ENCODE peak calls at places on chromosomes 5 and 9, in nine cellular contexts. One of them, this sample, is unnamed.

GRCh38 chr5:60836131-60836530 is 7.9 kb downstream of the ELOVL7 start:
- DNase-seq in bronchial epithelial cell: no peak
- DNase-seq in body of pancreas: no peak
- DNase-seq in dorsolateral prefrontal cortex: no peak
- DNase-seq in tibial nerve: no peak
- DNase-seq in left ventricle myocardium inferior: no peak
- DNase-seq in CD8-positive, alpha-beta T cell: no peak
- DNase-seq in stomach: no peak
- DNase-seq in fibroblast of lung: peak; percentile 6
- DNase-seq in this sample: no peak

GRCh38 chr9:88789785-88790184 is 201.5 kb upstream of the S1PR3 start:
- DNase-seq in bronchial epithelial cell: peak; percentile 99
- DNase-seq in body of pancreas: no peak
- DNase-seq in dorsolateral prefrontal cortex: no peak
- DNase-seq in tibial nerve: no peak
- DNase-seq in left ventricle myocardium inferior: no peak
- DNase-seq in CD8-positive, alpha-beta T cell: no peak
- DNase-seq in stomach: no peak
- DNase-seq in fibroblast of lung: peak; percentile 96
- DNase-seq in this sample: peak; percentile 52

GRCh38 chr5:106862450-106863193 is 808.1 kb downstream of the EFNA5 start:
- DNase-seq in bronchial epithelial cell: peak; percentile 33
- DNase-seq in body of pancreas: no peak
- DNase-seq in dorsolateral prefrontal cortex: no peak
- DNase-seq in tibial nerve: no peak
- DNase-seq in left ventricle myocardium inferior: no peak
- DNase-seq in CD8-positive, alpha-beta T cell: no peak
- DNase-seq in stomach: no peak
- DNase-seq in fibroblast of lung: peak; percentile 91
- DNase-seq in this sample: peak; percentile 8

GRCh38 chr5:40681351-40682311 is 1.9 kb downstream of the PTGER4 start:
- DNase-seq in bronchial epithelial cell: no peak
- DNase-seq in body of pancreas: peak; percentile 29
- DNase-seq in dorsolateral prefrontal cortex: no peak
- DNase-seq in tibial nerve: no peak
- DNase-seq in left ventricle myocardium inferior: peak; percentile 27
- DNase-seq in CD8-positive, alpha-beta T cell: no peak
- DNase-seq in stomach: peak; percentile 44
- DNase-seq in fibroblast of lung: peak; percentile 31
- DNase-seq in this sample: no peak

GRCh38 chr5:144448457-144448856 is 277.8 kb downstream of the KCTD16 start:
- DNase-seq in bronchial epithelial cell: no peak
- DNase-seq in body of pancreas: no peak
- DNase-seq in dorsolateral prefrontal cortex: no peak
- DNase-seq in tibial nerve: no peak
- DNase-seq in left ventricle myocardium inferior: no peak
- DNase-seq in CD8-positive, alpha-beta T cell: no peak
- DNase-seq in stomach: no peak
- DNase-seq in fibroblast of lung: no peak
- DNase-seq in this sample: no peak

GRCh38 chr5:69238760-69239251 is 4.1 kb downstream of the CDK7 start:
- DNase-seq in bronchial epithelial cell: peak; percentile 96
- DNase-seq in body of pancreas: no peak
- DNase-seq in dorsolateral prefrontal cortex: no peak
- DNase-seq in tibial nerve: no peak
- DNase-seq in left ventricle myocardium inferior: no peak
- DNase-seq in CD8-positive, alpha-beta T cell: no peak
- DNase-seq in stomach: no peak
- DNase-seq in fibroblast of lung: peak; percentile 92
- DNase-seq in this sample: peak; percentile 26

GRCh38 chr9:93820667-93821306 is 134.4 kb downstream of the BARX1 start:
- DNase-seq in bronchial epithelial cell: no peak
- DNase-seq in body of pancreas: no peak
- DNase-seq in dorsolateral prefrontal cortex: no peak
- DNase-seq in tibial nerve: no peak
- DNase-seq in left ventricle myocardium inferior: no peak
- DNase-seq in CD8-positive, alpha-beta T cell: no peak
- DNase-seq in stomach: no peak
- DNase-seq in fibroblast of lung: no peak
- DNase-seq in this sample: no peak

GRCh38 chr9:99635032-99635431 is 186.7 kb upstream of the NR4A3 start:
- DNase-seq in bronchial epithelial cell: no peak
- DNase-seq in body of pancreas: no peak
- DNase-seq in dorsolateral prefrontal cortex: no peak
- DNase-seq in tibial nerve: no peak
- DNase-seq in left ventricle myocardium inferior: no peak
- DNase-seq in CD8-positive, alpha-beta T cell: no peak
- DNase-seq in stomach: no peak
- DNase-seq in fibroblast of lung: peak; percentile 24
- DNase-seq in this sample: no peak

GRCh38 chr5:14743601-14744295 is 79.2 kb downstream of the OTULIN start:
- DNase-seq in bronchial epithelial cell: no peak
- DNase-seq in body of pancreas: no peak
- DNase-seq in dorsolateral prefrontal cortex: no peak
- DNase-seq in tibial nerve: no peak
- DNase-seq in left ventricle myocardium inferior: no peak
- DNase-seq in CD8-positive, alpha-beta T cell: no peak
- DNase-seq in stomach: no peak
- DNase-seq in fibroblast of lung: peak; percentile 75
- DNase-seq in this sample: peak; percentile 53

GRCh38 chr5:159105318-159106053 is 5.8 kb upstream of the EBF1 start:
- DNase-seq in bronchial epithelial cell: no peak
- DNase-seq in body of pancreas: no peak
- DNase-seq in dorsolateral prefrontal cortex: no peak
- DNase-seq in tibial nerve: no peak
- DNase-seq in left ventricle myocardium inferior: no peak
- DNase-seq in CD8-positive, alpha-beta T cell: no peak
- DNase-seq in stomach: no peak
- DNase-seq in fibroblast of lung: no peak
- DNase-seq in this sample: no peak

GRCh38 chr9:113316032-113316431 is 12.9 kb upstream of the RNF183 start:
- DNase-seq in bronchial epithelial cell: no peak
- DNase-seq in body of pancreas: no peak
- DNase-seq in dorsolateral prefrontal cortex: no peak
- DNase-seq in tibial nerve: no peak
- DNase-seq in left ventricle myocardium inferior: no peak
- DNase-seq in CD8-positive, alpha-beta T cell: no peak
- DNase-seq in stomach: no peak
- DNase-seq in fibroblast of lung: no peak
- DNase-seq in this sample: no peak

GRCh38 chr5:143195496-143195895 is 208.0 kb downstream of the NR3C1 start:
- DNase-seq in bronchial epithelial cell: peak; percentile 61
- DNase-seq in body of pancreas: no peak
- DNase-seq in dorsolateral prefrontal cortex: no peak
- DNase-seq in tibial nerve: peak; percentile 29
- DNase-seq in left ventricle myocardium inferior: no peak
- DNase-seq in CD8-positive, alpha-beta T cell: no peak
- DNase-seq in stomach: no peak
- DNase-seq in fibroblast of lung: no peak
- DNase-seq in this sample: peak; percentile 68

GRCh38 chr5:82812575-82812974 is 264.6 kb downstream of the TMEM167A start:
- DNase-seq in bronchial epithelial cell: peak; percentile 33
- DNase-seq in body of pancreas: no peak
- DNase-seq in dorsolateral prefrontal cortex: no peak
- DNase-seq in tibial nerve: no peak
- DNase-seq in left ventricle myocardium inferior: no peak
- DNase-seq in CD8-positive, alpha-beta T cell: no peak
- DNase-seq in stomach: no peak
- DNase-seq in fibroblast of lung: peak; percentile 47
- DNase-seq in this sample: peak; percentile 78

GRCh38 chr9:78884611-78885150 is 587.8 kb downstream of the PSAT1 start:
- DNase-seq in bronchial epithelial cell: no peak
- DNase-seq in body of pancreas: no peak
- DNase-seq in dorsolateral prefrontal cortex: no peak
- DNase-seq in tibial nerve: no peak
- DNase-seq in left ventricle myocardium inferior: no peak
- DNase-seq in CD8-positive, alpha-beta T cell: no peak
- DNase-seq in stomach: no peak
- DNase-seq in fibroblast of lung: peak; percentile 18
- DNase-seq in this sample: peak; percentile 40

GRCh38 chr5:81986126-81986525 is 14.3 kb downstream of the ATG10 start:
- DNase-seq in bronchial epithelial cell: no peak
- DNase-seq in body of pancreas: no peak
- DNase-seq in dorsolateral prefrontal cortex: no peak
- DNase-seq in tibial nerve: no peak
- DNase-seq in left ventricle myocardium inferior: no peak
- DNase-seq in CD8-positive, alpha-beta T cell: no peak
- DNase-seq in stomach: no peak
- DNase-seq in fibroblast of lung: peak; percentile 78
- DNase-seq in this sample: no peak

GRCh38 chr9:127525426-127526188 is 74.3 kb downstream of the LRSAM1 start:
- DNase-seq in bronchial epithelial cell: no peak
- DNase-seq in body of pancreas: no peak
- DNase-seq in dorsolateral prefrontal cortex: no peak
- DNase-seq in tibial nerve: no peak
- DNase-seq in left ventricle myocardium inferior: no peak
- DNase-seq in CD8-positive, alpha-beta T cell: no peak
- DNase-seq in stomach: no peak
- DNase-seq in fibroblast of lung: no peak
- DNase-seq in this sample: peak; percentile 75
- TF ChIP-seq CTCF in bronchial epithelial cell: peak; percentile 60
- TF ChIP-seq CTCF in body of pancreas: peak; percentile 49
- TF ChIP-seq CTCF in dorsolateral prefrontal cortex: no peak
- TF ChIP-seq CTCF in tibial nerve: peak; percentile 34
- TF ChIP-seq CTCF in left ventricle myocardium inferior: peak; percentile 60
- TF ChIP-seq CTCF in CD8-positive, alpha-beta T cell: peak; percentile 57
- TF ChIP-seq CTCF in stomach: no peak
- TF ChIP-seq CTCF in fibroblast of lung: peak; percentile 72
- TF ChIP-seq CTCF in this sample: peak; percentile 81

GRCh38 chr9:72526901-72527800 is 5.7 kb downstream of the TMC1 start:
- DNase-seq in bronchial epithelial cell: peak; percentile 83
- DNase-seq in body of pancreas: peak; percentile 32
- DNase-seq in dorsolateral prefrontal cortex: peak; percentile 71
- DNase-seq in tibial nerve: peak; percentile 65
- DNase-seq in left ventricle myocardium inferior: peak; percentile 42
- DNase-seq in CD8-positive, alpha-beta T cell: peak; percentile 76
- DNase-seq in stomach: peak; percentile 68
- DNase-seq in fibroblast of lung: peak; percentile 95
- DNase-seq in this sample: peak; percentile 91
- H3K4me3 ChIP-seq in bronchial epithelial cell: no peak overlapping the region
- H3K4me3 ChIP-seq in body of pancreas: no peak overlapping the region
- H3K4me3 ChIP-seq in dorsolateral prefrontal cortex: peak overlapping the region; percentile 64
- H3K4me3 ChIP-seq in tibial nerve: peak overlapping the region; percentile 2
- H3K4me3 ChIP-seq in left ventricle myocardium inferior: peak overlapping the region; percentile 37
- H3K4me3 ChIP-seq in CD8-positive, alpha-beta T cell: peak overlapping the region; percentile 32
- H3K4me3 ChIP-seq in stomach: peak overlapping the region; percentile 5
- H3K4me3 ChIP-seq in fibroblast of lung: peak overlapping the region; percentile 30
- H3K4me3 ChIP-seq in this sample: peak overlapping the region; percentile 27

GRCh38 chr9:97324954-97325353 is 17.5 kb downstream of the CCDC180 start:
- DNase-seq in bronchial epithelial cell: no peak
- DNase-seq in body of pancreas: no peak
- DNase-seq in dorsolateral prefrontal cortex: no peak
- DNase-seq in tibial nerve: no peak
- DNase-seq in left ventricle myocardium inferior: no peak
- DNase-seq in CD8-positive, alpha-beta T cell: no peak
- DNase-seq in stomach: no peak
- DNase-seq in fibroblast of lung: no peak
- DNase-seq in this sample: no peak
- TF ChIP-seq CTCF in bronchial epithelial cell: no peak
- TF ChIP-seq CTCF in body of pancreas: no peak
- TF ChIP-seq CTCF in dorsolateral prefrontal cortex: no peak
- TF ChIP-seq CTCF in tibial nerve: no peak
- TF ChIP-seq CTCF in left ventricle myocardium inferior: no peak
- TF ChIP-seq CTCF in CD8-positive, alpha-beta T cell: no peak
- TF ChIP-seq CTCF in stomach: no peak
- TF ChIP-seq CTCF in fibroblast of lung: no peak
- TF ChIP-seq CTCF in this sample: no peak

DNA sequence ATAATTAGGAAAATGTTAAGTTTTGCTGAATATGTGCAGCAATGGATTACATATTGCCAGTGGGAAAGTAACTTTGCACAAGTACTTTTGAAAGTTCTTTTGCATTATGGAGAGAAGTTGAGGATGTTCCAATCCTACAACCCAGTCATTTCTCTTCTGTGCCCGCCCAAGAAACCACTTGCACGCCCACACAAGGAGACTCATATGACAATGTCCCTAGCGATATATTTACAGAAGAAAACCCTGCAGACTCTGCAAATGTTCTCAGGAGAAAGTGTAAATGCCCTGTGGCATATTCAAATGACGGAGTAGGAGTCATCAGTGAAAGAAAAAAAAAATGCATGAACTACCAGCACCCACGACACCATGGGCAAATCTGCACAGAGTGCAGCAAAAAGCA is 356.5 kb downstream of the CTNND2 start:
- DNase-seq in bronchial epithelial cell: no peak
- DNase-seq in body of pancreas: no peak
- DNase-seq in dorsolateral prefrontal cortex: no peak
- DNase-seq in tibial nerve: no peak
- DNase-seq in left ventricle myocardium inferior: no peak
- DNase-seq in CD8-positive, alpha-beta T cell: no peak
- DNase-seq in stomach: no peak
- DNase-seq in fibroblast of lung: no peak
- DNase-seq in this sample: no peak
- H3K4me3 ChIP-seq in bronchial epithelial cell: no peak overlapping the region
- H3K4me3 ChIP-seq in body of pancreas: no peak overlapping the region
- H3K4me3 ChIP-seq in dorsolateral prefrontal cortex: no peak overlapping the region
- H3K4me3 ChIP-seq in tibial nerve: no peak overlapping the region
- H3K4me3 ChIP-seq in left ventricle myocardium inferior: no peak overlapping the region
- H3K4me3 ChIP-seq in CD8-positive, alpha-beta T cell: no peak overlapping the region
- H3K4me3 ChIP-seq in stomach: no peak overlapping the region
- H3K4me3 ChIP-seq in fibroblast of lung: no peak overlapping the region
- H3K4me3 ChIP-seq in this sample: no peak overlapping the region

This sample was measured in cardiac fibroblast.